ENCODE peak calls at places on chromosomes 16 and 17, in eight cellular contexts. B is Peyer's patch, M is glutamatergic neuron, R is breast epithelium, W is nephron progenitor cell, N is cardiac muscle cell, S is progenitor cell of endocrine pancreas, A is mesothelial cell of epicardium. H is an unnamed sample.

GRCh38 chr16:23269248-23270091 is 32.6 kb upstream of the SCNN1B start:
- DNase-seq in B (no peak), M (no peak), R (no peak), W (no peak), N (no peak), S (no peak), A (no peak), H (no peak)

GRCh38 chr17:67642488-67642887 is 75.2 kb upstream of the NOL11 start:
- DNase-seq in B (no peak), M (no peak), R (no peak), W (no peak), N (peak; percentile 14), S (no peak), A (no peak), H (no peak)

GRCh38 chr17:41647038-41647813 is 22.9 kb upstream of the KRT17 start:
- DNase-seq in B (no peak), M (no peak), R (no peak), W (no peak), N (no peak), S (no peak), A (no peak), H (peak; percentile 18)

GRCh38 chr17:13735444-13735843 is 133.7 kb upstream of the HS3ST3A1 start:
- DNase-seq in B (no peak), M (no peak), R (no peak), W (no peak), N (peak; percentile 30), S (no peak), A (no peak), H (no peak)

GRCh38 chr16:22370038-22370541 is 4.3 kb downstream of the CDR2 start:
- DNase-seq in B (no peak), M (no peak), R (no peak), W (no peak), N (peak; percentile 71), S (no peak), A (no peak), H (no peak)

GRCh38 chr16:31508706-31509523 is 724 bp upstream of the RUSF1 start:
- DNase-seq in B (no peak), M (no peak), R (no peak), W (no peak), N (peak; percentile 68), S (no peak), A (no peak), H (no peak)

GRCh38 chr17:1800240-1800639 is 29.5 kb downstream of the SMYD4 start:
- DNase-seq in B (no peak), M (no peak), R (peak; percentile 17), W (no peak), N (no peak), S (no peak), A (no peak), H (no peak)

GRCh38 chr16:24540575-24541240 is 1.3 kb downstream of the RBBP6 start:
- DNase-seq in B (no peak), M (no peak), R (no peak), W (no peak), N (peak; percentile 17), S (no peak), A (no peak), H (no peak)

GRCh38 chr16:15874745-15875314 is 13.6 kb downstream of the CEP20 start:
- DNase-seq in B (no peak), M (peak; percentile 61), R (no peak), W (peak; percentile 41), N (peak; percentile 82), S (no peak), A (no peak), H (peak; percentile 43)

GRCh38 chr17:27743288-27743885 is 56.9 kb downstream of the NOS2 start:
- DNase-seq in B (no peak), M (no peak), R (no peak), W (no peak), N (no peak), S (no peak), A (no peak), H (no peak)

GRCh38 chr17:13429201-13429600 is 172.5 kb downstream of the HS3ST3A1 start:
- DNase-seq in B (no peak), M (no peak), R (no peak), W (peak; percentile 12), N (peak; percentile 62), S (no peak), A (no peak), H (no peak)

GRCh38 chr16:48605518-48606110 is 4.4 kb downstream of the N4BP1 start:
- DNase-seq in B (no peak), M (no peak), R (no peak), W (no peak), N (no peak), S (no peak), A (no peak), H (no peak)

GRCh38 chr16:30555848-30556473 is 2.2 kb downstream of the ZNF764 start:
- DNase-seq in B (no peak), M (peak; percentile 67), R (no peak), W (no peak), N (no peak), S (no peak), A (no peak), H (no peak)

GRCh38 chr16:80171746-80172145 is 369.0 kb upstream of the DYNLRB2 start:
- DNase-seq in B (no peak), M (no peak), R (no peak), W (no peak), N (no peak), S (no peak), A (no peak), H (no peak)

GRCh38 chr16:49643429-49644142 is 212.3 kb downstream of the ZNF423 start:
- DNase-seq in B (no peak), M (no peak), R (no peak), W (no peak), N (peak; percentile 70), S (no peak), A (no peak), H (no peak)

GRCh38 chr17:4785311-4786110 is 653 bp downstream of the VMO1 start:
- DNase-seq in B (no peak), M (no peak), R (no peak), W (no peak), N (peak; percentile 4), S (no peak), A (no peak), H (no peak)

GRCh38 chr17:44795928-44796327 is 34.2 kb downstream of the GJC1 start:
- DNase-seq in B (no peak), M (no peak), R (no peak), W (no peak), N (no peak), S (no peak), A (no peak), H (no peak)
- TF ChIP-seq CTCF in B (no peak), M (no peak), R (no peak), W (no peak), N (no peak), S (no peak), A (no peak), H (no peak)

GRCh38 chr17:76365256-76365903 is 11.7 kb upstream of the PRPSAP1 start:
- DNase-seq in B (no peak), M (no peak), R (no peak), W (no peak), N (no peak), S (no peak), A (no peak), H (no peak)
- TF ChIP-seq CTCF in B (peak; percentile 14), M (no peak), R (no peak), W (no peak), N (peak; percentile 41), S (peak; percentile 27), A (no peak), H (no peak)

GRCh38 chr16:12289175-12290063 is 312.9 kb downstream of the SNX29 start:
- DNase-seq in B (no peak), M (no peak), R (peak; percentile 64), W (peak; percentile 12), N (no peak), S (no peak), A (no peak), H (no peak)
- TF ChIP-seq CTCF in B (no peak), M (no peak), R (no peak), W (no peak), N (no peak), S (no peak), A (no peak), H (no peak)

DNA sequence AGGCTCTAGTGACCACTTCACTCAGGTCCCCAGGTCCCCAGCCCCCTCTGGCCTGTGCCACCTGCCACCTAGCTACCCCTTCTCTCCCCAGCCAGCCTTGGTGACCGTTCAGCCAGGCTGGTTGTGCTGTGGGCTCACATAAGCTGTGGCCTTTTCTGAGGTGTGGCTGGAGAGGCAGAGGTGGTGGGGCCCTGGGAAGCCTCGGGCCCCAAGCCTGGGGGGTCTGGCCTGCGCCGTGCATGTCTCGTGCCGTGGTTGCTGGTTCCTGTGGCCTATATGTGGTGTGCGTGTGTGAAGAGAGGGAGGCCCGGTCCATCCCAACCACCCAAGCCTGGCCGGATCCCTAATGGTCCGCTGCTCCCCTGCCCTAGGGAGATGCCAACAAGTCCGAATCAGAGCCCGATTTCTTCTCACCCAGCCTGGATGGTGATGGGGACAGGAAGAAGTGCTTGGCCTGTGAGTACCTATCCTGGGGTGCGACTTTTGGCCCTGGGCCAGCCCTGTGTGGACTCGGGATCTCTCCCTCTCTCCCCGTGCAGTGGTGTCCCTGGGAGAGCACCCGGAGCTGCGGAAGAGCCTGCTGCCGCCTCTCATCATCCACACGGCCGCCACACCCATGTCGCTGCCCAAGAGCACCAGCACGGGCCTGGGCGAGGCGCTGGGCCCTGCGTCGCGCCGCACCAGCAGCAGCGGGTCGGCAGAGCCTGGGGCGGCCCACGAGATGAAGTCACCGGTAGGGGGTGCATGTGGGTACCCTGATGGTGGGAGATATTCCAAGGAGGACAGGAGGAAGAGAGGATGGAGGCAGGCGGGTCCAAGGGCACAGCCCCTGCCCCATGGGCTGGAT is 35.9 kb downstream of the CACNA1G start:
- DNase-seq in B (no peak), M (peak; percentile 71), R (no peak), W (peak; percentile 69), N (no peak), S (no peak), A (no peak), H (peak; percentile 40)
- TF ChIP-seq CTCF in B (peak; percentile 44), M (peak; percentile 66), R (no peak), W (peak; percentile 62), N (peak; percentile 30), S (peak; percentile 50), A (peak; percentile 61), H (peak; percentile 45)

DNA sequence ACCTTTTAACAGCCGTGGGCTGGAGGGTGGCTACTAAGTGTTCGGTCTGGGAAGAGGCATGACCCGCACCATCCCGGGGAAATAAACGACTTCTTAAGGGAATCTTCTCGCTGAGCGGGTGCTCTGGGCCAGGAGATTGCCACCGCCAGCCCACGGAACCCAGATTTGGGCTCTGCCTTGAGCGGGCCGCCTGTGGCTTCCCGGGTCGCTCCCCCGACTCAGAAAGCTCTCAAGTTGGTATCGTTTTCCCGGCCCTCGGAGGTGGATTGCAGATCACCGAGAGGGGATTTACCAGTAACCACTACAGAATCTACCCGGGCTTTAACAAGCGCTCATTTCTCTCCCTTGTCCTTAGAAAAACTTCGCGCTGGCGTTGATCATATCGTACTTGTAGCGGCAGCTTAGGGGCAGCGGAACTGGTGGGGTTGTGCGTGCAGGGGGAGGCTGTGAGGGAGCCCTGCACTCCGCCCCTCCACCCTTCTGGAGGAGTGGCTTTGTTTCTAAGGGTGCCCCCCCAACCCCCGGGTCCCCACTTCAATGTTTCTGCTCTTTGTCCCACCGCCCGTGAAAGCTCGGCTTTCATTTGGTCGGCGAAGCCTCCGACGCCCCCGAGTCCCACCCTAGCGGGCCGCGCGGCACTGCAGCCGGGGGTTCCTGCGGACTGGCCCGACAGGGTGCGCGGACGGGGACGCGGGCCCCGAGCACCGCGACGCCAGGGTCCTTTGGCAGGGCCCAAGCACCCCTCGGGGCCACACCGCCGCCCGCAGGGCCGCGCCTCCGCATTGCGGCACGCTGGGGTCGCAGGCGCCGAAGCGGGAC is 3.6 kb upstream of the CBX4 start:
- DNase-seq in B (no peak), M (no peak), R (no peak), W (peak; percentile 47), N (peak; percentile 14), S (peak; percentile 27), A (no peak), H (peak; percentile 24)
- TF ChIP-seq CTCF in B (no peak), M (no peak), R (peak; percentile 15), W (no peak), N (no peak), S (peak; percentile 29), A (no peak), H (no peak)

H was measured in neural crest cell.